ENCODE peak calls at places on chromosomes 1 and 21, in five cellular contexts. One of them, this sample, is unnamed.

GRCh38 chr1:225777583-225778411 is at the start of gene SRP9:
- DNase-seq in lung: peak
- DNase-seq in astrocyte of the spinal cord: peak
- DNase-seq in fibroblast of villous mesenchyme: peak
- DNase-seq in AG09309: peak
- DNase-seq in this sample: peak

GRCh38 chr21:43353282-43354010 is 73.5 kb downstream of the SIK1 start:
- DNase-seq in astrocyte of the spinal cord: no peak
- DNase-seq in lung: no peak
- DNase-seq in fibroblast of villous mesenchyme: no peak
- DNase-seq in AG09309: no peak
- DNase-seq in this sample: no peak

GRCh38 chr21:37532868-37533780 is 166.6 kb downstream of the DYRK1A start:
- DNase-seq in fibroblast of villous mesenchyme: peak
- DNase-seq in astrocyte of the spinal cord: peak
- DNase-seq in lung: no peak
- DNase-seq in AG09309: no peak
- DNase-seq in this sample: no peak

GRCh38 chr1:37167479-37167878 is 133.2 kb upstream of the GRIK3 start:
- DNase-seq in AG09309: no peak
- DNase-seq in fibroblast of villous mesenchyme: no peak
- DNase-seq in astrocyte of the spinal cord: no peak
- DNase-seq in lung: no peak
- DNase-seq in this sample: no peak

GRCh38 chr1:153789478-153790148 is 14.4 kb downstream of the SLC27A3 start:
- DNase-seq in fibroblast of villous mesenchyme: no peak
- DNase-seq in lung: no peak
- DNase-seq in astrocyte of the spinal cord: no peak
- DNase-seq in AG09309: no peak
- DNase-seq in this sample: no peak

GRCh38 chr1:23801876-23802275 is 1.3 kb upstream of the GALE start:
- DNase-seq in lung: no peak
- DNase-seq in fibroblast of villous mesenchyme: no peak
- DNase-seq in AG09309: no peak
- DNase-seq in astrocyte of the spinal cord: no peak
- DNase-seq in this sample: no peak

GRCh38 chr1:12095822-12096263 is 32.7 kb downstream of the TNFRSF8 start:
- DNase-seq in AG09309: peak
- DNase-seq in astrocyte of the spinal cord: no peak
- DNase-seq in lung: no peak
- DNase-seq in fibroblast of villous mesenchyme: no peak
- DNase-seq in this sample: peak

GRCh38 chr1:235090406-235091069 is 38.1 kb downstream of the TOMM20 start:
- DNase-seq in lung: no peak
- DNase-seq in fibroblast of villous mesenchyme: no peak
- DNase-seq in astrocyte of the spinal cord: peak
- DNase-seq in AG09309: no peak
- DNase-seq in this sample: no peak

GRCh38 chr1:178959543-178960460 is 65.9 kb upstream of the FAM20B start:
- DNase-seq in AG09309: no peak
- DNase-seq in lung: no peak
- DNase-seq in fibroblast of villous mesenchyme: no peak
- DNase-seq in astrocyte of the spinal cord: no peak
- DNase-seq in this sample: no peak

GRCh38 chr1:236035681-236036101 is 29.2 kb downstream of the NID1 start:
- DNase-seq in astrocyte of the spinal cord: peak
- DNase-seq in AG09309: no peak
- DNase-seq in lung: no peak
- DNase-seq in fibroblast of villous mesenchyme: peak
- DNase-seq in this sample: no peak

GRCh38 chr21:43004926-43005325 is 30.6 kb downstream of the PKNOX1 start:
- DNase-seq in astrocyte of the spinal cord: no peak
- DNase-seq in fibroblast of villous mesenchyme: no peak
- DNase-seq in lung: no peak
- DNase-seq in AG09309: no peak
- DNase-seq in this sample: no peak

GRCh38 chr1:149885364-149886111 is 13.8 kb upstream of the BOLA1 start:
- DNase-seq in lung: peak
- DNase-seq in astrocyte of the spinal cord: peak
- DNase-seq in AG09309: no peak
- DNase-seq in fibroblast of villous mesenchyme: peak
- DNase-seq in this sample: peak

GRCh38 chr21:21688877-21689276 is 690.7 kb downstream of the NCAM2 start:
- DNase-seq in AG09309: no peak
- DNase-seq in lung: no peak
- DNase-seq in fibroblast of villous mesenchyme: peak
- DNase-seq in astrocyte of the spinal cord: peak
- DNase-seq in this sample: no peak

GRCh38 chr21:29104239-29104708 is 26.2 kb upstream of the MAP3K7CL start:
- DNase-seq in fibroblast of villous mesenchyme: peak
- DNase-seq in astrocyte of the spinal cord: no peak
- DNase-seq in lung: no peak
- DNase-seq in AG09309: no peak
- DNase-seq in this sample: no peak

GRCh38 chr1:234647758-234648157 is 37.8 kb upstream of the IRF2BP2 start:
- DNase-seq in AG09309: no peak
- DNase-seq in fibroblast of villous mesenchyme: no peak
- DNase-seq in astrocyte of the spinal cord: no peak
- DNase-seq in lung: no peak
- DNase-seq in this sample: no peak

GRCh38 chr1:8702121-8702520 is 115.3 kb downstream of the RERE start:
- DNase-seq in lung: peak
- DNase-seq in fibroblast of villous mesenchyme: peak
- DNase-seq in astrocyte of the spinal cord: peak
- DNase-seq in AG09309: no peak
- DNase-seq in this sample: no peak

GRCh38 chr1:175927944-175928343 is 184.5 kb upstream of the TNR start:
- DNase-seq in lung: no peak
- DNase-seq in AG09309: no peak
- DNase-seq in fibroblast of villous mesenchyme: no peak
- DNase-seq in astrocyte of the spinal cord: no peak
- DNase-seq in this sample: no peak

GRCh38 chr1:168893359-168893791 is 164.4 kb upstream of the DPT start:
- DNase-seq in fibroblast of villous mesenchyme: no peak
- DNase-seq in astrocyte of the spinal cord: no peak
- DNase-seq in lung: no peak
- DNase-seq in AG09309: no peak
- DNase-seq in this sample: no peak

GRCh38 chr1:30399026-30399425 is 324.4 kb downstream of the MATN1 start:
- DNase-seq in astrocyte of the spinal cord: no peak
- DNase-seq in fibroblast of villous mesenchyme: no peak
- DNase-seq in AG09309: no peak
- DNase-seq in lung: no peak
- DNase-seq in this sample: no peak

GRCh38 chr1:2099871-2100774 is 49.9 kb downstream of the PRKCZ start:
- DNase-seq in astrocyte of the spinal cord: no peak
- DNase-seq in lung: no peak
- DNase-seq in fibroblast of villous mesenchyme: peak
- DNase-seq in AG09309: no peak
- DNase-seq in this sample: no peak

GRCh38 chr1:155981266-155982088 is 3.1 kb upstream of the ARHGEF2 start:
- DNase-seq in astrocyte of the spinal cord: no peak
- DNase-seq in AG09309: peak
- DNase-seq in lung: peak
- DNase-seq in fibroblast of villous mesenchyme: peak
- DNase-seq in this sample: no peak

GRCh38 chr1:96987186-96987703 is 265.7 kb downstream of the PTBP2 start:
- DNase-seq in astrocyte of the spinal cord: no peak
- DNase-seq in AG09309: no peak
- DNase-seq in lung: no peak
- DNase-seq in fibroblast of villous mesenchyme: no peak
- DNase-seq in this sample: no peak

GRCh38 chr1:209850342-209850979 is 22.7 kb downstream of the UTP25 start:
- DNase-seq in AG09309: no peak
- DNase-seq in fibroblast of villous mesenchyme: peak
- DNase-seq in lung: no peak
- DNase-seq in astrocyte of the spinal cord: peak
- DNase-seq in this sample: no peak

GRCh38 chr1:15765495-15766194 is 7.0 kb downstream of the FBLIM1 start:
- DNase-seq in AG09309: peak
- DNase-seq in lung: no peak
- DNase-seq in fibroblast of villous mesenchyme: peak
- DNase-seq in astrocyte of the spinal cord: peak
- DNase-seq in this sample: no peak

GRCh38 chr1:193592325-193592724 is 405.9 kb upstream of the B3GALT2 start:
- DNase-seq in lung: no peak
- DNase-seq in astrocyte of the spinal cord: no peak
- DNase-seq in AG09309: no peak
- DNase-seq in fibroblast of villous mesenchyme: no peak
- DNase-seq in this sample: no peak

GRCh38 chr1:95380909-95381308 is 146.9 kb downstream of the RWDD3 start:
- DNase-seq in astrocyte of the spinal cord: no peak
- DNase-seq in AG09309: no peak
- DNase-seq in fibroblast of villous mesenchyme: no peak
- DNase-seq in lung: no peak
- DNase-seq in this sample: no peak

GRCh38 chr1:75712306-75712705 is 12.2 kb upstream of the ACADM start:
- DNase-seq in astrocyte of the spinal cord: no peak
- DNase-seq in AG09309: no peak
- DNase-seq in lung: no peak
- DNase-seq in fibroblast of villous mesenchyme: peak
- DNase-seq in this sample: no peak

GRCh38 chr1:12052008-12052573 is 11.0 kb upstream of the TNFRSF8 start:
- DNase-seq in lung: no peak
- DNase-seq in fibroblast of villous mesenchyme: peak
- DNase-seq in AG09309: peak
- DNase-seq in astrocyte of the spinal cord: peak
- DNase-seq in this sample: peak

GRCh38 chr21:40686526-40686925 is 160.4 kb downstream of the DSCAM start:
- DNase-seq in fibroblast of villous mesenchyme: no peak
- DNase-seq in lung: no peak
- DNase-seq in astrocyte of the spinal cord: no peak
- DNase-seq in AG09309: no peak
- DNase-seq in this sample: no peak
- H3K4me3 ChIP-seq in fibroblast of villous mesenchyme: no peak
- H3K4me3 ChIP-seq in lung: no peak
- H3K4me3 ChIP-seq in astrocyte of the spinal cord: no peak
- H3K4me3 ChIP-seq in AG09309: no peak
- H3K4me3 ChIP-seq in this sample: no peak

GRCh38 chr1:181095260-181095659 is 6.8 kb downstream of the IER5 start:
- DNase-seq in astrocyte of the spinal cord: no peak
- DNase-seq in AG09309: no peak
- DNase-seq in lung: no peak
- DNase-seq in fibroblast of villous mesenchyme: no peak
- DNase-seq in this sample: no peak

GRCh38 chr1:181095763-181096184 is 7.3 kb downstream of the IER5 start:
- DNase-seq in AG09309: no peak
- DNase-seq in lung: no peak
- DNase-seq in astrocyte of the spinal cord: no peak
- DNase-seq in fibroblast of villous mesenchyme: no peak
- DNase-seq in this sample: no peak

GRCh38 chr1:181094402-181094801 is 5.9 kb downstream of the IER5 start:
- DNase-seq in fibroblast of villous mesenchyme: no peak
- DNase-seq in AG09309: no peak
- DNase-seq in lung: no peak
- DNase-seq in astrocyte of the spinal cord: no peak
- DNase-seq in this sample: no peak

GRCh38 chr1:181092883-181093282 is 4.4 kb downstream of the IER5 start:
- DNase-seq in fibroblast of villous mesenchyme: no peak
- DNase-seq in AG09309: no peak
- DNase-seq in astrocyte of the spinal cord: no peak
- DNase-seq in lung: no peak
- DNase-seq in this sample: no peak

GRCh38 chr1:181094813-181095212 is 6.3 kb downstream of the IER5 start:
- DNase-seq in lung: no peak
- DNase-seq in AG09309: peak
- DNase-seq in fibroblast of villous mesenchyme: peak
- DNase-seq in astrocyte of the spinal cord: peak
- DNase-seq in this sample: no peak
- H3K4me3 ChIP-seq in lung: no peak
- H3K4me3 ChIP-seq in AG09309: no peak
- H3K4me3 ChIP-seq in fibroblast of villous mesenchyme: peak
- H3K4me3 ChIP-seq in astrocyte of the spinal cord: no peak
- H3K4me3 ChIP-seq in this sample: no peak

DNA sequence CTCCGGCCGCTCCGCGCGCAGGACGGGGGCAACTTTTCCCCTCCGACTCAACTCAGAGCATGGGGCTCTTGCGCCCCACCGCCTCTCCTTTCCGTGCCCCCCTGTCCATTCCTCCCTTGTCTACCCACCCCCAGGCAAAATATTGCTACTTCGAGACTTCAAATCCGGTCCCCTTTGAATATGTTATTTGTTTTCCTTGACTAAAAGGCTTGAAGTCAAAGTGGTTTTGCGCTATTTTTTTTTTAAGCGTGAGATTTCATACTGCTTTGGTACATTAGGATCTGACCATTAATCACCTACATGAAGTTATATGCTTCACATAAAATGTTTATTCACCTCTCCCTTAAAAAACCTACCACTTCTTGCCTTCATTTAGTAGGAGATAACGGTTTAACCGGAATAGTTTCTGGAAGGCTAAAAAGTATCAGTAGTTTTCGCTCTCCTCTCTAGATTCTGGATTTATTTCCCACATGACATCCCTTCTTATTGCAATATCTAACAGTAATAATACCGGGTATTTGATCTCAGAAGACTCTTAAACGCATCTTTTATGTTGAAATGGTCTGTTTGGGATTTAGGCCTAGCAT is 1.5 kb downstream of the NFIA start:
- DNase-seq in lung: no peak
- DNase-seq in astrocyte of the spinal cord: peak
- DNase-seq in AG09309: no peak
- DNase-seq in fibroblast of villous mesenchyme: peak
- DNase-seq in this sample: no peak
- H3K4me3 ChIP-seq in lung: peak
- H3K4me3 ChIP-seq in astrocyte of the spinal cord: peak
- H3K4me3 ChIP-seq in AG09309: peak
- H3K4me3 ChIP-seq in fibroblast of villous mesenchyme: peak
- H3K4me3 ChIP-seq in this sample: peak

DNA sequence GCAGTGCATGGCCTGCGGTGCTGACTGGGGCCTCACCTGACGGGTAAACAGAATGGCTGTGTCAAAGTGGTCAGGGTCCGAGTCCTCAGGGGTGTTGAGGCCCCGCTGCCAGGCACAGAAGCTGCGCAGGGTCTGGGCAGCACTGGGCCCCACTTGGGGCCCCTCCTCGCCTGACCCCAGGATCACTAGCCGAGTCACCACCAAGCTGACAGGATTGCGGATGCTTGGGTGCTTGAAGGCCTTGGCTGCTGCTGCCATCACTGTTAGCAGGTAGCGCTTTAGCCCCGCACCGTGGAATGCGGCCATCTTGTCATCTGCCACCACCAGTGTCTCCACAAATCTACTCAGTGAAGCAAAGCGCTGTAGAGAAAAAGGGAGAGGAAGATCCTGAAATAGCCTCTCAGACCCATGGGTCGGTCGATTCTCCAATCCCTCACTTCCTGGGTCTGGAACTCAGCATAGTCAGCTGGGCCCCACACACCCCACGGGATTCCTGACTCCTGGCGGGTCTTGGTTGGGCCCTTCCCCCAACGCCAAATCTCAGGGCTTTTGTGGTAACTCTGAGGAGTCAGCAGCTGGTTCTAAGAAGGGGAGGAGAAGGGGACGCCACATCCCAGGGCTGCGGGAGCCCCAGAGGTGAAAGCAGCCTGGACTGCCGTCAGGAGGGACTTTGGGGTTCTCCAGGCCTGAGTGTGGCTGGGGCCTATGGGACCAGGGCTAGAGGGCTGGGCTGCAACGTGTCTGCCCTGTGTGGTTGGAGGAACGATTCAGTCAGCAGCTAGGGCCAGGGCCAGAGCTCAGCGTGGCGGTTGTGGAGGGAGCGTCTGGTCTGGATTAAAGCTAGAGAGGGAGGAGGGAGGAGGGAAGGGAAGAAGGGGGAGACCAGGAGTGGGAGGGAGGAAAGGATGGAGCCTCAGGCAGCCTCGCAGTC is 2.1 kb downstream of the ADAMTS4 start:
- DNase-seq in lung: no peak
- DNase-seq in fibroblast of villous mesenchyme: peak
- DNase-seq in AG09309: peak
- DNase-seq in astrocyte of the spinal cord: peak
- DNase-seq in this sample: peak
- H3K4me3 ChIP-seq in lung: peak
- H3K4me3 ChIP-seq in fibroblast of villous mesenchyme: peak
- H3K4me3 ChIP-seq in AG09309: peak
- H3K4me3 ChIP-seq in astrocyte of the spinal cord: peak
- H3K4me3 ChIP-seq in this sample: peak

This sample was measured in HFF-Myc.